ENCODE peak calls at places on chromosomes 13 and 19, in ten cellular contexts. One of them, this sample, is unnamed. For H3K4me1, the result is how much of the 10 kb centered on the place peaks cover.

GRCh38 chr13:49980266-49980665 is 16.6 kb upstream of the TRIM13 start:
- DNase-seq in IMR-90: no peak
- DNase-seq in neural progenitor cell: no peak
- DNase-seq in GM12878: no peak
- DNase-seq in heart left ventricle: no peak
- DNase-seq in effector memory CD4-positive, alpha-beta T cell: no peak
- DNase-seq in mesendoderm: no peak
- DNase-seq in hepatocyte: no peak
- DNase-seq in tibial artery: no peak
- DNase-seq in CD8-positive, alpha-beta memory T cell: no peak
- DNase-seq in this sample: no peak

GRCh38 chr19:32822916-32823746 is 46.4 kb downstream of the SLC7A9 start:
- DNase-seq in IMR-90: no peak
- DNase-seq in neural progenitor cell: no peak
- DNase-seq in GM12878: no peak
- DNase-seq in heart left ventricle: no peak
- DNase-seq in effector memory CD4-positive, alpha-beta T cell: no peak
- DNase-seq in mesendoderm: peak
- DNase-seq in hepatocyte: no peak
- DNase-seq in tibial artery: no peak
- DNase-seq in CD8-positive, alpha-beta memory T cell: no peak
- DNase-seq in this sample: no peak

GRCh38 chr19:10766681-10767201 is 48.9 kb downstream of the DNM2 start:
- DNase-seq in IMR-90: peak
- DNase-seq in neural progenitor cell: no peak
- DNase-seq in GM12878: no peak
- DNase-seq in heart left ventricle: peak
- DNase-seq in effector memory CD4-positive, alpha-beta T cell: no peak
- DNase-seq in mesendoderm: no peak
- DNase-seq in hepatocyte: no peak
- DNase-seq in tibial artery: no peak
- DNase-seq in CD8-positive, alpha-beta memory T cell: no peak
- DNase-seq in this sample: peak

GRCh38 chr13:100176781-100177389 is 88.0 kb downstream of the PCCA start:
- DNase-seq in IMR-90: peak
- DNase-seq in neural progenitor cell: peak
- DNase-seq in GM12878: no peak
- DNase-seq in heart left ventricle: no peak
- DNase-seq in effector memory CD4-positive, alpha-beta T cell: no peak
- DNase-seq in mesendoderm: no peak
- DNase-seq in hepatocyte: no peak
- DNase-seq in tibial artery: no peak
- DNase-seq in CD8-positive, alpha-beta memory T cell: no peak
- DNase-seq in this sample: no peak

GRCh38 chr19:50975766-50976165 is 6.4 kb upstream of the KLK6 start:
- DNase-seq in IMR-90: no peak
- DNase-seq in neural progenitor cell: no peak
- DNase-seq in GM12878: no peak
- DNase-seq in heart left ventricle: no peak
- DNase-seq in effector memory CD4-positive, alpha-beta T cell: no peak
- DNase-seq in mesendoderm: peak
- DNase-seq in hepatocyte: peak
- DNase-seq in tibial artery: no peak
- DNase-seq in CD8-positive, alpha-beta memory T cell: no peak
- DNase-seq in this sample: no peak

GRCh38 chr13:73481877-73482445 is 423.2 kb downstream of the KLF5 start:
- DNase-seq in IMR-90: no peak
- DNase-seq in neural progenitor cell: no peak
- DNase-seq in GM12878: no peak
- DNase-seq in heart left ventricle: no peak
- DNase-seq in effector memory CD4-positive, alpha-beta T cell: no peak
- DNase-seq in mesendoderm: no peak
- DNase-seq in hepatocyte: no peak
- DNase-seq in tibial artery: no peak
- DNase-seq in CD8-positive, alpha-beta memory T cell: no peak
- DNase-seq in this sample: no peak

GRCh38 chr13:18951412-18951811 is 230.2 kb downstream of the TUBA3C start:
- DNase-seq in IMR-90: no peak
- DNase-seq in neural progenitor cell: no peak
- DNase-seq in GM12878: no peak
- DNase-seq in heart left ventricle: no peak
- DNase-seq in effector memory CD4-positive, alpha-beta T cell: no peak
- DNase-seq in mesendoderm: no peak
- DNase-seq in hepatocyte: no peak
- DNase-seq in tibial artery: no peak
- DNase-seq in CD8-positive, alpha-beta memory T cell: no peak
- DNase-seq in this sample: no peak

GRCh38 chr13:46639033-46639981 is 86.3 kb downstream of the LRCH1 start:
- DNase-seq in IMR-90: no peak
- DNase-seq in neural progenitor cell: no peak
- DNase-seq in GM12878: peak
- DNase-seq in heart left ventricle: no peak
- DNase-seq in effector memory CD4-positive, alpha-beta T cell: no peak
- DNase-seq in mesendoderm: no peak
- DNase-seq in hepatocyte: peak
- DNase-seq in tibial artery: no peak
- DNase-seq in CD8-positive, alpha-beta memory T cell: no peak
- DNase-seq in this sample: no peak

GRCh38 chr13:52348081-52348480 is 57.9 kb downstream of the THSD1 start:
- DNase-seq in IMR-90: peak
- DNase-seq in neural progenitor cell: no peak
- DNase-seq in GM12878: no peak
- DNase-seq in heart left ventricle: no peak
- DNase-seq in effector memory CD4-positive, alpha-beta T cell: no peak
- DNase-seq in mesendoderm: no peak
- DNase-seq in hepatocyte: no peak
- DNase-seq in tibial artery: no peak
- DNase-seq in CD8-positive, alpha-beta memory T cell: no peak
- DNase-seq in this sample: no peak

GRCh38 chr19:33424181-33424580 is 50.7 kb downstream of the CEBPG start:
- DNase-seq in IMR-90: no peak
- DNase-seq in neural progenitor cell: no peak
- DNase-seq in GM12878: no peak
- DNase-seq in heart left ventricle: no peak
- DNase-seq in effector memory CD4-positive, alpha-beta T cell: no peak
- DNase-seq in mesendoderm: no peak
- DNase-seq in hepatocyte: no peak
- DNase-seq in tibial artery: no peak
- DNase-seq in CD8-positive, alpha-beta memory T cell: no peak
- DNase-seq in this sample: no peak

GRCh38 chr13:67438465-67438864 is 208.3 kb upstream of the PCDH9 start:
- DNase-seq in IMR-90: no peak
- DNase-seq in neural progenitor cell: peak
- DNase-seq in GM12878: no peak
- DNase-seq in heart left ventricle: no peak
- DNase-seq in effector memory CD4-positive, alpha-beta T cell: no peak
- DNase-seq in mesendoderm: peak
- DNase-seq in hepatocyte: no peak
- DNase-seq in tibial artery: no peak
- DNase-seq in CD8-positive, alpha-beta memory T cell: no peak
- DNase-seq in this sample: no peak

GRCh38 chr13:29548722-29549446 is 46.6 kb downstream of the SLC7A1 start:
- DNase-seq in IMR-90: peak
- DNase-seq in neural progenitor cell: no peak
- DNase-seq in GM12878: no peak
- DNase-seq in heart left ventricle: no peak
- DNase-seq in effector memory CD4-positive, alpha-beta T cell: no peak
- DNase-seq in mesendoderm: peak
- DNase-seq in hepatocyte: peak
- DNase-seq in tibial artery: no peak
- DNase-seq in CD8-positive, alpha-beta memory T cell: no peak
- DNase-seq in this sample: no peak

GRCh38 chr13:47415048-47415447 is 518.2 kb upstream of the HTR2A start:
- DNase-seq in IMR-90: no peak
- DNase-seq in neural progenitor cell: no peak
- DNase-seq in GM12878: no peak
- DNase-seq in heart left ventricle: no peak
- DNase-seq in effector memory CD4-positive, alpha-beta T cell: no peak
- DNase-seq in mesendoderm: no peak
- DNase-seq in hepatocyte: no peak
- DNase-seq in tibial artery: no peak
- DNase-seq in CD8-positive, alpha-beta memory T cell: no peak
- DNase-seq in this sample: no peak

GRCh38 chr19:558770-559439 is 13.5 kb upstream of the BSG start:
- DNase-seq in IMR-90: peak
- DNase-seq in neural progenitor cell: no peak
- DNase-seq in GM12878: no peak
- DNase-seq in heart left ventricle: no peak
- DNase-seq in effector memory CD4-positive, alpha-beta T cell: no peak
- DNase-seq in mesendoderm: peak
- DNase-seq in hepatocyte: no peak
- DNase-seq in tibial artery: no peak
- DNase-seq in CD8-positive, alpha-beta memory T cell: no peak
- DNase-seq in this sample: no peak
- H3K27ac ChIP-seq in IMR-90: no peak
- H3K27ac ChIP-seq in neural progenitor cell: no peak
- H3K27ac ChIP-seq in GM12878: no peak
- H3K27ac ChIP-seq in heart left ventricle: peak
- H3K27ac ChIP-seq in effector memory CD4-positive, alpha-beta T cell: no peak
- H3K27ac ChIP-seq in mesendoderm: no peak
- H3K27ac ChIP-seq in hepatocyte: peak
- H3K27ac ChIP-seq in tibial artery: no peak
- H3K27ac ChIP-seq in CD8-positive, alpha-beta memory T cell: no peak
- H3K27ac ChIP-seq in this sample: peak

DNA sequence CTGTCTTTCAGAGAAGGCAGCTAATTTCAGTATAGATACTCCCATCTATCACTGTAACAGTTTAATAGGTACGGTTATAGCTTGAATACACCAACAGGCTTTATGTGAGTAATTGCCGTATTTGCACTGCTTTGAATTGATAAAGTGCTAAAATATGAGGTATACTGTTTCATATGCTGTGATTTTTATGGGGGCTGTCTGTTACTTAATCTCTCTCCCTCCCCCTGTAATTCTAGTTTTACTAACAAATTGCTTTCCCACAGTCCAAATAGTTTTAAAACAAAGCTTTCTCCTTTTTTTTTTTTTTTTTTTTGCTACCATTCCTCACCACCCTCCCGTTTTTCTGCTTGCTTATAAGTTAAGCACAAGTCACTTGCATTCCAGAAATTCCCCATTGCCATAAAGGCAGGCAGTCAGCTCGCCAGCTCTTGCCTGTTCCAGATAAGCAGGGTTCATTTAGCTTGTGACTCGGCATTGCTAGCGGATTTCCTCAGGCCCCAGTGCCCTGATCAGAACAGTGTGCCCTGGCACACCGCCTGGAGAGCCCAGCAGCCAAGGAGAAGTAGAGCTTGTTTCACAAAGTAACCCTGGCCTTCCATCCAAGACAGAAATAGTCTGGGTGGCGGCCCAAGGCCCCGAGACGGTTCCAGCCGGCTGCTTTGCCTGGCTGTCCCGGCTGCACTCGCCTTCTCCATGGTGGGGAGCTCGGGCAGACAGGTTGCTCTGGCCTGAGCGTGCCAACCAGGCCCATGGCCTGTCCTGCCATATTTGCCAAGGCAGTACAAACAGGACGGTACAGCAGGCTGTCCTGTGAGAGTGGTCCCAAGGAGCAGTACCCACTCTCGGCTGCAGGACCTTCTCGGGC is 43.5 kb upstream of the NPAS1 start:
- DNase-seq in IMR-90: peak
- DNase-seq in neural progenitor cell: peak
- DNase-seq in GM12878: no peak
- DNase-seq in heart left ventricle: peak
- DNase-seq in effector memory CD4-positive, alpha-beta T cell: no peak
- DNase-seq in mesendoderm: peak
- DNase-seq in hepatocyte: peak
- DNase-seq in tibial artery: peak
- DNase-seq in CD8-positive, alpha-beta memory T cell: no peak
- DNase-seq in this sample: peak
- H3K4me1 ChIP-seq in IMR-90: under half
- H3K4me1 ChIP-seq in neural progenitor cell: under half
- H3K4me1 ChIP-seq in GM12878: under half
- H3K4me1 ChIP-seq in heart left ventricle: half or more
- H3K4me1 ChIP-seq in effector memory CD4-positive, alpha-beta T cell: under half
- H3K4me1 ChIP-seq in mesendoderm: under half
- H3K4me1 ChIP-seq in hepatocyte: under half
- H3K4me1 ChIP-seq in tibial artery: half or more
- H3K4me1 ChIP-seq in CD8-positive, alpha-beta memory T cell: under half
- H3K4me1 ChIP-seq in this sample: under half

GRCh38 chr13:110368408-110368807 is 61.3 kb downstream of the COL4A2 start:
- DNase-seq in IMR-90: peak
- DNase-seq in neural progenitor cell: no peak
- DNase-seq in GM12878: no peak
- DNase-seq in heart left ventricle: no peak
- DNase-seq in effector memory CD4-positive, alpha-beta T cell: no peak
- DNase-seq in mesendoderm: no peak
- DNase-seq in hepatocyte: no peak
- DNase-seq in tibial artery: no peak
- DNase-seq in CD8-positive, alpha-beta memory T cell: no peak
- DNase-seq in this sample: no peak

GRCh38 chr13:110367620-110368019 is 60.5 kb downstream of the COL4A2 start:
- DNase-seq in IMR-90: no peak
- DNase-seq in neural progenitor cell: no peak
- DNase-seq in GM12878: no peak
- DNase-seq in heart left ventricle: no peak
- DNase-seq in effector memory CD4-positive, alpha-beta T cell: no peak
- DNase-seq in mesendoderm: no peak
- DNase-seq in hepatocyte: no peak
- DNase-seq in tibial artery: no peak
- DNase-seq in CD8-positive, alpha-beta memory T cell: no peak
- DNase-seq in this sample: no peak

GRCh38 chr13:110364081-110364480 is 57.0 kb downstream of the COL4A2 start:
- DNase-seq in IMR-90: no peak
- DNase-seq in neural progenitor cell: no peak
- DNase-seq in GM12878: no peak
- DNase-seq in heart left ventricle: no peak
- DNase-seq in effector memory CD4-positive, alpha-beta T cell: no peak
- DNase-seq in mesendoderm: no peak
- DNase-seq in hepatocyte: no peak
- DNase-seq in tibial artery: no peak
- DNase-seq in CD8-positive, alpha-beta memory T cell: no peak
- DNase-seq in this sample: no peak

GRCh38 chr13:110365876-110366275 is 58.8 kb downstream of the COL4A2 start:
- DNase-seq in IMR-90: no peak
- DNase-seq in neural progenitor cell: no peak
- DNase-seq in GM12878: no peak
- DNase-seq in heart left ventricle: no peak
- DNase-seq in effector memory CD4-positive, alpha-beta T cell: no peak
- DNase-seq in mesendoderm: no peak
- DNase-seq in hepatocyte: no peak
- DNase-seq in tibial artery: no peak
- DNase-seq in CD8-positive, alpha-beta memory T cell: no peak
- DNase-seq in this sample: no peak

GRCh38 chr13:110366733-110367132 is 59.6 kb downstream of the COL4A2 start:
- DNase-seq in IMR-90: no peak
- DNase-seq in neural progenitor cell: no peak
- DNase-seq in GM12878: no peak
- DNase-seq in heart left ventricle: no peak
- DNase-seq in effector memory CD4-positive, alpha-beta T cell: no peak
- DNase-seq in mesendoderm: no peak
- DNase-seq in hepatocyte: no peak
- DNase-seq in tibial artery: no peak
- DNase-seq in CD8-positive, alpha-beta memory T cell: no peak
- DNase-seq in this sample: no peak
- H3K27ac ChIP-seq in IMR-90: no peak
- H3K27ac ChIP-seq in neural progenitor cell: no peak
- H3K27ac ChIP-seq in GM12878: no peak
- H3K27ac ChIP-seq in heart left ventricle: peak
- H3K27ac ChIP-seq in effector memory CD4-positive, alpha-beta T cell: no peak
- H3K27ac ChIP-seq in mesendoderm: no peak
- H3K27ac ChIP-seq in hepatocyte: no peak
- H3K27ac ChIP-seq in tibial artery: peak
- H3K27ac ChIP-seq in CD8-positive, alpha-beta memory T cell: no peak
- H3K27ac ChIP-seq in this sample: peak

GRCh38 chr19:18422530-18423191 is 3.5 kb downstream of the SSBP4 start:
- DNase-seq in IMR-90: no peak
- DNase-seq in neural progenitor cell: no peak
- DNase-seq in GM12878: no peak
- DNase-seq in heart left ventricle: no peak
- DNase-seq in effector memory CD4-positive, alpha-beta T cell: peak
- DNase-seq in mesendoderm: no peak
- DNase-seq in hepatocyte: no peak
- DNase-seq in tibial artery: no peak
- DNase-seq in CD8-positive, alpha-beta memory T cell: peak
- DNase-seq in this sample: no peak
- H3K4me1 ChIP-seq in IMR-90: under half
- H3K4me1 ChIP-seq in neural progenitor cell: under half
- H3K4me1 ChIP-seq in GM12878: under half
- H3K4me1 ChIP-seq in heart left ventricle: under half
- H3K4me1 ChIP-seq in effector memory CD4-positive, alpha-beta T cell: half or more
- H3K4me1 ChIP-seq in mesendoderm: under half
- H3K4me1 ChIP-seq in hepatocyte: under half
- H3K4me1 ChIP-seq in tibial artery: half or more
- H3K4me1 ChIP-seq in CD8-positive, alpha-beta memory T cell: half or more
- H3K4me1 ChIP-seq in this sample: under half